ENCODE peak calls at places on chromosome 6, in eight cellular contexts. I is A549; E is cardiac muscle cell; D is left ventricle myocardium inferior; B is CD8-positive, alpha-beta T cell; O is endodermal cell; U is neural progenitor cell; M is GM23248. V is an unnamed sample. For H3K4me1, the result is how much of the 10 kb centered on the place peaks cover.

GRCh38 chr6:28907394-28907793 is 16.4 kb downstream of the TRIM27 start:
- DNase-seq in I (no peak), E (no peak), D (no peak), O (no peak), B (no peak), U (no peak), M (peak), V (no peak)

GRCh38 chr6:15449001-15449400 is 203.1 kb downstream of the JARID2 start:
- DNase-seq in U (no peak), D (no peak), B (no peak), M (no peak), I (no peak), O (no peak), E (no peak), V (no peak)

GRCh38 chr6:100366419-100366818 is 98.3 kb downstream of the SIM1 start:
- DNase-seq in M (peak), E (no peak), I (peak), O (no peak), B (no peak), U (no peak), D (no peak), V (no peak)

GRCh38 chr6:139250296-139251274 is 41.2 kb downstream of the TXLNB start:
- DNase-seq in M (peak), B (peak), U (peak), O (peak), D (peak), E (peak), I (peak), V (peak)

GRCh38 chr6:41367700-41368099 is 32.3 kb downstream of the NCR2 start:
- DNase-seq in M (peak), E (peak), O (peak), I (peak), D (peak), B (no peak), U (peak), V (no peak)

GRCh38 chr6:2432258-2432657 is 186.9 kb upstream of the GMDS start:
- DNase-seq in I (peak), U (no peak), M (peak), B (no peak), E (no peak), O (no peak), D (no peak), V (no peak)

GRCh38 chr6:35731736-35732532 is 4.9 kb upstream of the ARMC12 start:
- DNase-seq in E (peak), I (peak), M (peak), U (peak), D (peak), B (peak), O (peak), V (peak)

GRCh38 chr6:112150363-112150762 is 63.0 kb downstream of the FAM229B start:
- DNase-seq in I (peak), E (no peak), D (no peak), O (no peak), M (peak), U (no peak), B (no peak), V (no peak)

GRCh38 chr6:36827261-36828079 is 11.8 kb downstream of the CPNE5 start:
- DNase-seq in U (peak), I (no peak), O (no peak), E (no peak), M (peak), D (no peak), B (no peak), V (no peak)

GRCh38 chr6:1603708-1604346 is 5.9 kb upstream of the FOXC1 start:
- DNase-seq in U (peak), M (no peak), O (peak), I (no peak), D (no peak), B (no peak), E (no peak), V (no peak)

GRCh38 chr6:4280721-4281120 is 145.3 kb upstream of the ECI2 start:
- DNase-seq in O (peak), B (no peak), U (no peak), I (peak), D (no peak), E (peak), M (peak), V (no peak)

GRCh38 chr6:28811873-28812272 is 111.9 kb downstream of the TRIM27 start:
- DNase-seq in E (no peak), M (no peak), I (peak), U (peak), O (peak), D (no peak), B (no peak), V (no peak)

GRCh38 chr6:47698342-47698787 is at the start of gene ADGRF4:
- DNase-seq in U (no peak), B (no peak), O (no peak), I (peak), M (peak), E (no peak), D (no peak), V (no peak)

GRCh38 chr6:110491644-110492317 is 15.4 kb upstream of the SLC22A16 start:
- DNase-seq in E (no peak), U (no peak), B (no peak), D (no peak), I (no peak), M (peak), O (no peak), V (no peak)

GRCh38 chr6:83509416-83509815 is 2.9 kb upstream of the PRSS35 start:
- DNase-seq in O (no peak), I (no peak), B (no peak), E (no peak), M (peak), D (no peak), U (no peak), V (no peak)

GRCh38 chr6:44738652-44739141 is 351.2 kb downstream of the CDC5L start:
- DNase-seq in B (no peak), E (peak), M (peak), O (peak), I (peak), D (no peak), U (peak), V (peak)

GRCh38 chr6:36968266-36968977 is 13.9 kb downstream of the PI16 start:
- DNase-seq in U (no peak), D (peak), B (no peak), E (no peak), M (peak), O (no peak), I (no peak), V (peak)

GRCh38 chr6:149938571-149939462 is 3.0 kb upstream of the ULBP2 start:
- DNase-seq in O (peak), I (no peak), M (peak), E (no peak), B (peak), D (no peak), U (no peak), V (no peak)

GRCh38 chr6:44059359-44060342 is 67.6 kb downstream of the MRPL14 start:
- DNase-seq in O (no peak), U (no peak), B (no peak), M (peak), E (no peak), I (no peak), D (peak), V (no peak)

GRCh38 chr6:144350176-144350575 is 65.0 kb downstream of the UTRN start:
- DNase-seq in M (no peak), E (no peak), O (no peak), I (no peak), B (no peak), D (no peak), U (no peak), V (no peak)
- H3K4me1 ChIP-seq in M (under half), E (under half), O (under half), I (under half), B (half or more), D (half or more), U (under half), V (half or more)

GRCh38 chr6:39422273-39422672 is 99.8 kb upstream of the KCNK16 start:
- DNase-seq in B (no peak), I (no peak), E (no peak), O (no peak), D (peak), M (peak), U (no peak), V (no peak)

GRCh38 chr6:39426057-39426592 is 103.6 kb upstream of the KCNK16 start:
- DNase-seq in I (peak), B (no peak), D (no peak), E (no peak), O (no peak), U (no peak), M (peak), V (no peak)

GRCh38 chr6:39425346-39426056 is 103.0 kb upstream of the KCNK16 start:
- DNase-seq in U (no peak), B (no peak), M (peak), E (no peak), D (no peak), I (no peak), O (no peak), V (no peak)

GRCh38 chr6:39421383-39422225 is 99.1 kb upstream of the KCNK16 start:
- DNase-seq in B (no peak), E (no peak), D (no peak), M (peak), O (no peak), U (no peak), I (no peak), V (no peak)

GRCh38 chr6:39424831-39425230 is 102.3 kb upstream of the KCNK16 start:
- DNase-seq in E (no peak), D (no peak), I (no peak), M (no peak), O (no peak), B (no peak), U (no peak), V (no peak)
- H3K4me1 ChIP-seq in E (under half), D (under half), I (under half), M (under half), O (under half), B (under half), U (under half), V (under half)

GRCh38 chr6:121434037-121434770 is 1.2 kb upstream of the GJA1 start:
- DNase-seq in O (peak), E (no peak), I (peak), M (peak), D (no peak), U (peak), B (no peak), V (peak)
- H3K4me1 ChIP-seq in O (under half), E (under half), I (under half), M (under half), D (half or more), U (under half), B (under half), V (under half)

GRCh38 chr6:109118955-109119354 is 23.6 kb downstream of the CEP57L1 start:
- DNase-seq in O (no peak), D (no peak), E (no peak), I (no peak), U (no peak), M (no peak), B (no peak), V (no peak)
- H3K4me1 ChIP-seq in O (under half), D (half or more), E (under half), I (under half), U (under half), M (under half), B (under half), V (under half)

DNA sequence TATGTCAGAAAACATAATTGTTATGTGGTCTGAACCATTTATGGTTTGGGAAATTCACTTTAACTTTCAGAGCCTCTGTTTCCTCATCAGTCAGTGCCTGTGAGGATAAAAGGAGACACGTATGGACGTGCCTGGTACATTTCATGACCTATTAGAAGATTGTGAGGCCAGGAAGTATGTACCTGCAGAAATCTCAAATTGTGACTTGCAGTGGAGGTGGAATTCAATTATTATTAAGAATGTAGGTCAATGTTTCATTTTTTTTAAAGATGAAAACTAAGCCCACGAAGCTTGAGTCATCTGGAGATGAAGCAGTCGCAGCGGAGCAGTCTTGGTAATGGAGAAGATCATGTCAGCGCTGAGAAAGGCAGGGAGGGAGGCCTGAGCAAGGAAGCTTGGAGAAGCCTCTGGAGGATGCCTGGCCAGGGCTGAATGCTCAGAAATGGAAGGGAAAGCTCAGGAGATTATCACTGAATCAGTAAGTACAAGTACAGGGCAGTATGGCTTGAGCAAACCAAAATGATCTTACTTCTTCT is 3.9 kb upstream of the DSE start:
- DNase-seq in E (no peak), I (no peak), O (no peak), B (no peak), D (no peak), U (no peak), M (no peak), V (no peak)
- H3K4me1 ChIP-seq in E (under half), I (under half), O (under half), B (under half), D (under half), U (under half), M (under half), V (under half)

DNA sequence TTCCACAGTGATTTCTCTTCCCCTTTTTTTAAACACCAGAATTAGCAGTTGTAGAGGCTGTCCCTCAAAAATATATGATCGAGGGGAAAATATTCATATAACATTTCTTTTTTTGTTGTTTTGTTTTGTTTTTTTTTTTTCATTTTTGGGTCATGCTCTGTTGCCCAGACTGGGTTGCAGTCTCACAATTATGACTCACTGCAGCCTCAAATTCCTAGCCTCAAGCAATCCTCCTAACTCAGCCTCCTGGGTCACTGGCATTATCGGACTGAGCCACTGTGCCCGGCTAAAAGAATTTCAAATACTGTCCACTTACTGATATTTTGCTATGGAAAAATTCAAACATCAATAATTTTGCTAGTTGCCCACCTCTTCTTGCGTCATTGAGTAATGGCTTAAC is 134.0 kb downstream of the HFE start:
- DNase-seq in O (no peak), U (no peak), M (no peak), D (no peak), I (no peak), E (no peak), B (no peak), V (no peak)
- H3K4me1 ChIP-seq in O (under half), U (under half), M (under half), D (under half), I (under half), E (under half), B (under half), V (under half)

GRCh38 chr6:24898607-24899133 is 37.1 kb downstream of the RIPOR2 start:
- DNase-seq in I (no peak), B (no peak), E (no peak), U (no peak), M (no peak), D (no peak), O (no peak), V (no peak)

GRCh38 chr6:24902782-24903181 is 33.0 kb downstream of the RIPOR2 start:
- DNase-seq in D (no peak), B (no peak), E (no peak), U (no peak), O (no peak), I (no peak), M (peak), V (no peak)

GRCh38 chr6:24901698-24902328 is 33.9 kb downstream of the RIPOR2 start:
- DNase-seq in M (no peak), U (no peak), I (no peak), D (no peak), B (no peak), E (no peak), O (no peak), V (no peak)

GRCh38 chr6:24899647-24900325 is 36.0 kb downstream of the RIPOR2 start:
- DNase-seq in E (no peak), D (no peak), B (peak), I (no peak), O (no peak), M (no peak), U (no peak), V (no peak)

DNA sequence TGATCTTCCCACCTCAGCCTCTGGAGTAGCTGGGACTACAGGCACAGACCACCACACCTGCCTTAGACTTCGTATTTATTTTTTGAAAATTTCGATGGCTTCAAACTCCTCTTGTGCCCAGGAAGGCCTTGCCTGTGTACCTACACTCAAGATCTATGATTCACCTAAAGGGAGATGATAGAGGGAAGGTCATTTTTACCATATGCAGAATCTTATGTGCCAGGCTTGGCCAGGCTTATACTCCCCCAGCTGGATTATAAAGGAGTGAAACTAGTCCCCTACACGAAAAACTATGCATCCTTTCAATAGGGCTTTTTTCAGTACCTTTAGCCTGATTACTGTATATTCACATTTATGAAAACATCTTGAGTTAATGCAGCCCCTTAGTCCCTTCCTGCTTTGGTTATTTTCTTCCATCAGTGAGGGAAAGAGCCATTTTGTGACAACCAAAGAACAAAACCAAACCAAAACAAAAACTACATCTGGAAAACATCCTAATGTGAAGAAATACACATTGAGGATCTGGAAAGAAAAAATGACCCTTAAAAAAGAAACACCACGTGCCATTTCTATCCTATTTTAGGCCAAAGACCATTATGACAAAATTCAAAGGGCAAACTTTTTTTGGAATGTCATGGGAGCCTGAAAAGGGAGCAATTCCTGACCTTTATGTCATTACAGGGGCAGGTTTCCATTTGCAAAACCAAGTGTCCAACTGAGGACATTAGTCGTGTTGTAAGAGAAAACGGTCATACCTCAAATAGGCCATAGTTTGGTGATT is 34.7 kb downstream of the RIPOR2 start:
- DNase-seq in E (no peak), D (no peak), U (no peak), O (no peak), M (no peak), B (no peak), I (no peak), V (no peak)
- H3K4me1 ChIP-seq in E (under half), D (under half), U (under half), O (under half), M (under half), B (half or more), I (under half), V (under half)

GRCh38 chr6:170292778-170293164 is 1.9 kb upstream of the DLL1 start:
- DNase-seq in E (no peak), B (no peak), D (no peak), O (no peak), U (peak), M (peak), I (peak), V (no peak)

GRCh38 chr6:170290306-170291128 is at the start of gene DLL1:
- DNase-seq in E (peak), O (peak), D (peak), B (no peak), U (peak), I (no peak), M (peak), V (peak)

GRCh38 chr6:170289971-170290305 is 940 bp downstream of the DLL1 start:
- DNase-seq in D (no peak), M (no peak), B (no peak), O (no peak), U (no peak), E (no peak), I (no peak), V (no peak)

GRCh38 chr6:170292111-170292777 is 1.4 kb upstream of the DLL1 start:
- DNase-seq in O (peak), E (no peak), B (no peak), M (peak), I (no peak), U (peak), D (no peak), V (no peak)

DNA sequence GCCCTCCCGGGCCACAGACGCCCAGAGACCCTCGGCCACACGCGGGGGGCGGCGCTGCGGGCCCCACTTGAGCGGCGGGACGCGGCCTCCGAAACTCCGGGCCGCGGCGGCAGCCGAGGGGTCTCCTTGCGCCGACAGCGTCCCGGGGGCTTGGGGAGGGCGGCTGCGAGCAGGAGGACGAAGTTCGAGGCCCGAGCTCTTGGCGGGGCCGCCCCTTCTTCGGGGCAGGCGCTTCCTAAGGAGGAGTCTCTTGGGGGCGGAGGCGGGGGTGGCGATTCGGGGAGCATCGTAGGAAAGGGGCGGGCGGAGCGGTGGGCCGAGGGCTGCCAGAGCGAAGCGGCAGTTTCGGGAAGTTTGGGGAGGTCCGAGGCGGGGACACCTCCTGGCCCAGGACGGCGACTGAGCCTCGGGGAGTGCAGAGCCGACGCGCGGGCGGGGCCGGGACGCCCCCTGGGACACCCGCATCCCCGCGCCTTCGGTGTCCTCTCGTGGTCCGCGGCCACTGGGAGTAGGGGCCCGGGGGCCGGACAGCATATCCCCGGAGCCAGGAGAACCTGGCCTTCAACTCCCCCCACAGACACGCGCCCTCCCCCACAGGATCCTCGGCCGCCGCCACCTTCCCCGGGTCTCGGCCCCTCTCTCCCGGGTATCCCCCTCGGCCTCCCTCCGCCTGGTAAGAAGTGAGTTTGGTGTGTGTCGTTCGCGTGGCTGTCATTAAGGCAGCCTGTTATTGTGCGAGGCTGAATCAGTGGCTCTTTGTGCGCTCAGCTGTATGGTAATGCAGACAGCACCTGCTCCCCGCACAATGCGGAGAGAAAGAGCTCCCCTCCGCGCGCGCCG is 613 bp upstream of the DLL1 start:
- DNase-seq in E (peak), I (no peak), M (peak), O (peak), B (peak), D (peak), U (peak), V (peak)
- H3K4me1 ChIP-seq in E (under half), I (under half), M (under half), O (under half), B (half or more), D (half or more), U (half or more), V (under half)

GRCh38 chr6:157981395-157982296 is at the start of gene SYNJ2:
- DNase-seq in B (peak), E (peak), I (peak), D (peak), U (peak), M (peak), O (peak), V (peak)

GRCh38 chr6:157981132-157981394 is 600 bp upstream of the SYNJ2 start:
- DNase-seq in B (no peak), E (no peak), U (no peak), D (no peak), O (no peak), I (no peak), M (no peak), V (no peak)

GRCh38 chr6:157982580-157983438 is 1.1 kb downstream of the SYNJ2 start:
- DNase-seq in D (no peak), M (peak), O (peak), E (peak), I (peak), B (no peak), U (peak), V (no peak)

GRCh38 chr6:157983439-157984119 is 1.9 kb downstream of the SYNJ2 start:
- DNase-seq in E (no peak), D (no peak), M (peak), U (no peak), I (no peak), O (peak), B (no peak), V (no peak)

DNA sequence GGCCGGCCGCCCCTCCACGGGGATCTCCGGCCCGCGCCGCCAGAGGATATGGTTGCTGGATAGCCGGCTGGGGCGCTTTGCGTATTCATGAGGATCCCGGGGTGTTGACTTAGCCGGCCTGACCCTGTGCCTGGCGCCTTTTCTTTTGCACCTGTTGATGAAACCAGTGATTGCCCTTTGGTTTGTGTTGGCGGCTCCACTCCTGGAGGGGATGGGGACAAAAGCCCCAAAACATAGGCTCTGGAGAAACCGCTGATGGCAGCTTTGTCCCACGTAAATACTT is 575 bp downstream of the SYNJ2 start:
- DNase-seq in E (peak), D (no peak), B (peak), U (peak), I (peak), O (peak), M (peak), V (no peak)
- H3K4me1 ChIP-seq in E (under half), D (under half), B (under half), U (under half), I (under half), O (under half), M (under half), V (under half)

V was measured in psoas muscle.